ENCODE peak calls at places on chromosomes 12 and 14, in ten cellular contexts. One of them, this sample, is unnamed.

GRCh38 chr12:62379026-62379722 is 87.5 kb upstream of the MON2 start:
- DNase-seq in NCI-H2171 treated with DMSO at 0.1 percent for 48 hours: no peak
- DNase-seq in activated T-helper 1 cell treated with anti-CD3 and anti-CD28 coated beads, Interleukin-2, amount 50 U/mL, for 16 hours: no peak
- DNase-seq in aorta: no peak
- DNase-seq in stimulated activated CD4-positive, alpha-beta T cell treated with anti-CD3 and anti-CD28 coated beads, Interleukin-15, amount 100 ng/mL, for 1 hour: no peak
- DNase-seq in Peyer's patch: no peak
- DNase-seq in Calu3: no peak
- DNase-seq in transverse colon: no peak
- DNase-seq in ureter: no peak
- DNase-seq in GDM1: no peak
- DNase-seq in this sample: no peak

GRCh38 chr14:64176330-64176729 is 117.8 kb downstream of the ESR2 start:
- DNase-seq in aorta: no peak
- DNase-seq in GDM1: no peak
- DNase-seq in NCI-H2171 treated with DMSO at 0.1 percent for 48 hours: no peak
- DNase-seq in Calu3: no peak
- DNase-seq in ureter: no peak
- DNase-seq in activated T-helper 1 cell treated with anti-CD3 and anti-CD28 coated beads, Interleukin-2, amount 50 U/mL, for 16 hours: no peak
- DNase-seq in stimulated activated CD4-positive, alpha-beta T cell treated with anti-CD3 and anti-CD28 coated beads, Interleukin-15, amount 100 ng/mL, for 1 hour: no peak
- DNase-seq in transverse colon: no peak
- DNase-seq in Peyer's patch: no peak
- DNase-seq in this sample: no peak

GRCh38 chr12:54018608-54018984 is 9.6 kb upstream of the HOXC6 start:
- DNase-seq in Peyer's patch: no peak
- DNase-seq in NCI-H2171 treated with DMSO at 0.1 percent for 48 hours: no peak
- DNase-seq in aorta: no peak
- DNase-seq in stimulated activated CD4-positive, alpha-beta T cell treated with anti-CD3 and anti-CD28 coated beads, Interleukin-15, amount 100 ng/mL, for 1 hour: no peak
- DNase-seq in Calu3: no peak
- DNase-seq in activated T-helper 1 cell treated with anti-CD3 and anti-CD28 coated beads, Interleukin-2, amount 50 U/mL, for 16 hours: no peak
- DNase-seq in transverse colon: no peak
- DNase-seq in GDM1: no peak
- DNase-seq in ureter: no peak
- DNase-seq in this sample: no peak

GRCh38 chr12:103841690-103842584 is 903 bp upstream of the NT5DC3 start:
- DNase-seq in activated T-helper 1 cell treated with anti-CD3 and anti-CD28 coated beads, Interleukin-2, amount 50 U/mL, for 16 hours: no peak
- DNase-seq in Peyer's patch: peak
- DNase-seq in Calu3: peak
- DNase-seq in NCI-H2171 treated with DMSO at 0.1 percent for 48 hours: peak
- DNase-seq in transverse colon: no peak
- DNase-seq in GDM1: no peak
- DNase-seq in ureter: peak
- DNase-seq in stimulated activated CD4-positive, alpha-beta T cell treated with anti-CD3 and anti-CD28 coated beads, Interleukin-15, amount 100 ng/mL, for 1 hour: no peak
- DNase-seq in aorta: peak
- DNase-seq in this sample: peak

GRCh38 chr14:104383931-104384775 is 195.4 kb upstream of the C14orf180 start:
- DNase-seq in Calu3: no peak
- DNase-seq in activated T-helper 1 cell treated with anti-CD3 and anti-CD28 coated beads, Interleukin-2, amount 50 U/mL, for 16 hours: no peak
- DNase-seq in Peyer's patch: peak
- DNase-seq in transverse colon: no peak
- DNase-seq in aorta: no peak
- DNase-seq in NCI-H2171 treated with DMSO at 0.1 percent for 48 hours: peak
- DNase-seq in stimulated activated CD4-positive, alpha-beta T cell treated with anti-CD3 and anti-CD28 coated beads, Interleukin-15, amount 100 ng/mL, for 1 hour: no peak
- DNase-seq in ureter: no peak
- DNase-seq in GDM1: no peak
- DNase-seq in this sample: no peak

GRCh38 chr12:32334384-32334783 is 65.0 kb upstream of the FGD4 start:
- DNase-seq in stimulated activated CD4-positive, alpha-beta T cell treated with anti-CD3 and anti-CD28 coated beads, Interleukin-15, amount 100 ng/mL, for 1 hour: no peak
- DNase-seq in GDM1: no peak
- DNase-seq in aorta: no peak
- DNase-seq in transverse colon: no peak
- DNase-seq in NCI-H2171 treated with DMSO at 0.1 percent for 48 hours: no peak
- DNase-seq in ureter: no peak
- DNase-seq in Peyer's patch: no peak
- DNase-seq in Calu3: no peak
- DNase-seq in activated T-helper 1 cell treated with anti-CD3 and anti-CD28 coated beads, Interleukin-2, amount 50 U/mL, for 16 hours: no peak
- DNase-seq in this sample: no peak

GRCh38 chr14:93115069-93115919 is 431 bp downstream of the ITPK1 start:
- DNase-seq in stimulated activated CD4-positive, alpha-beta T cell treated with anti-CD3 and anti-CD28 coated beads, Interleukin-15, amount 100 ng/mL, for 1 hour: peak
- DNase-seq in ureter: peak
- DNase-seq in aorta: peak
- DNase-seq in GDM1: peak
- DNase-seq in Calu3: peak
- DNase-seq in Peyer's patch: peak
- DNase-seq in transverse colon: peak
- DNase-seq in activated T-helper 1 cell treated with anti-CD3 and anti-CD28 coated beads, Interleukin-2, amount 50 U/mL, for 16 hours: peak
- DNase-seq in NCI-H2171 treated with DMSO at 0.1 percent for 48 hours: peak
- DNase-seq in this sample: peak

GRCh38 chr12:60174476-60174875 is 578.6 kb downstream of the SLC16A7 start:
- DNase-seq in ureter: no peak
- DNase-seq in transverse colon: no peak
- DNase-seq in aorta: no peak
- DNase-seq in GDM1: no peak
- DNase-seq in Peyer's patch: no peak
- DNase-seq in activated T-helper 1 cell treated with anti-CD3 and anti-CD28 coated beads, Interleukin-2, amount 50 U/mL, for 16 hours: no peak
- DNase-seq in stimulated activated CD4-positive, alpha-beta T cell treated with anti-CD3 and anti-CD28 coated beads, Interleukin-15, amount 100 ng/mL, for 1 hour: no peak
- DNase-seq in NCI-H2171 treated with DMSO at 0.1 percent for 48 hours: no peak
- DNase-seq in Calu3: no peak
- DNase-seq in this sample: no peak

GRCh38 chr12:117158911-117159310 is 31.4 kb downstream of the FBXO21 start:
- DNase-seq in activated T-helper 1 cell treated with anti-CD3 and anti-CD28 coated beads, Interleukin-2, amount 50 U/mL, for 16 hours: no peak
- DNase-seq in Peyer's patch: no peak
- DNase-seq in transverse colon: no peak
- DNase-seq in aorta: no peak
- DNase-seq in Calu3: no peak
- DNase-seq in ureter: no peak
- DNase-seq in stimulated activated CD4-positive, alpha-beta T cell treated with anti-CD3 and anti-CD28 coated beads, Interleukin-15, amount 100 ng/mL, for 1 hour: no peak
- DNase-seq in NCI-H2171 treated with DMSO at 0.1 percent for 48 hours: no peak
- DNase-seq in GDM1: no peak
- DNase-seq in this sample: no peak

GRCh38 chr12:25307818-25308217 is 57.1 kb upstream of the KRAS start:
- DNase-seq in GDM1: no peak
- DNase-seq in NCI-H2171 treated with DMSO at 0.1 percent for 48 hours: no peak
- DNase-seq in transverse colon: no peak
- DNase-seq in aorta: no peak
- DNase-seq in stimulated activated CD4-positive, alpha-beta T cell treated with anti-CD3 and anti-CD28 coated beads, Interleukin-15, amount 100 ng/mL, for 1 hour: no peak
- DNase-seq in activated T-helper 1 cell treated with anti-CD3 and anti-CD28 coated beads, Interleukin-2, amount 50 U/mL, for 16 hours: no peak
- DNase-seq in ureter: no peak
- DNase-seq in Calu3: no peak
- DNase-seq in Peyer's patch: no peak
- DNase-seq in this sample: no peak

GRCh38 chr14:55540847-55541773 is 38.9 kb upstream of the KTN1 start:
- DNase-seq in transverse colon: no peak
- DNase-seq in stimulated activated CD4-positive, alpha-beta T cell treated with anti-CD3 and anti-CD28 coated beads, Interleukin-15, amount 100 ng/mL, for 1 hour: no peak
- DNase-seq in NCI-H2171 treated with DMSO at 0.1 percent for 48 hours: no peak
- DNase-seq in aorta: no peak
- DNase-seq in GDM1: no peak
- DNase-seq in activated T-helper 1 cell treated with anti-CD3 and anti-CD28 coated beads, Interleukin-2, amount 50 U/mL, for 16 hours: no peak
- DNase-seq in Peyer's patch: no peak
- DNase-seq in ureter: no peak
- DNase-seq in Calu3: no peak
- DNase-seq in this sample: no peak

GRCh38 chr12:102539651-102540553 is 59.5 kb upstream of the IGF1 start:
- DNase-seq in Peyer's patch: no peak
- DNase-seq in transverse colon: no peak
- DNase-seq in Calu3: peak
- DNase-seq in activated T-helper 1 cell treated with anti-CD3 and anti-CD28 coated beads, Interleukin-2, amount 50 U/mL, for 16 hours: no peak
- DNase-seq in ureter: no peak
- DNase-seq in stimulated activated CD4-positive, alpha-beta T cell treated with anti-CD3 and anti-CD28 coated beads, Interleukin-15, amount 100 ng/mL, for 1 hour: no peak
- DNase-seq in NCI-H2171 treated with DMSO at 0.1 percent for 48 hours: no peak
- DNase-seq in GDM1: no peak
- DNase-seq in aorta: no peak
- DNase-seq in this sample: no peak

GRCh38 chr14:97762386-97762785 is 965.2 kb downstream of the VRK1 start:
- DNase-seq in GDM1: no peak
- DNase-seq in stimulated activated CD4-positive, alpha-beta T cell treated with anti-CD3 and anti-CD28 coated beads, Interleukin-15, amount 100 ng/mL, for 1 hour: no peak
- DNase-seq in transverse colon: no peak
- DNase-seq in Calu3: no peak
- DNase-seq in aorta: no peak
- DNase-seq in activated T-helper 1 cell treated with anti-CD3 and anti-CD28 coated beads, Interleukin-2, amount 50 U/mL, for 16 hours: no peak
- DNase-seq in Peyer's patch: no peak
- DNase-seq in NCI-H2171 treated with DMSO at 0.1 percent for 48 hours: no peak
- DNase-seq in ureter: no peak
- DNase-seq in this sample: no peak

GRCh38 chr14:77562681-77563080 is 53.8 kb downstream of the SPTLC2 start:
- DNase-seq in transverse colon: no peak
- DNase-seq in GDM1: no peak
- DNase-seq in NCI-H2171 treated with DMSO at 0.1 percent for 48 hours: no peak
- DNase-seq in Peyer's patch: no peak
- DNase-seq in stimulated activated CD4-positive, alpha-beta T cell treated with anti-CD3 and anti-CD28 coated beads, Interleukin-15, amount 100 ng/mL, for 1 hour: no peak
- DNase-seq in Calu3: no peak
- DNase-seq in activated T-helper 1 cell treated with anti-CD3 and anti-CD28 coated beads, Interleukin-2, amount 50 U/mL, for 16 hours: no peak
- DNase-seq in aorta: no peak
- DNase-seq in ureter: no peak
- DNase-seq in this sample: no peak

GRCh38 chr12:75813066-75813465 is 218.5 kb downstream of the PHLDA1 start:
- DNase-seq in transverse colon: no peak
- DNase-seq in GDM1: no peak
- DNase-seq in ureter: no peak
- DNase-seq in activated T-helper 1 cell treated with anti-CD3 and anti-CD28 coated beads, Interleukin-2, amount 50 U/mL, for 16 hours: no peak
- DNase-seq in Calu3: no peak
- DNase-seq in stimulated activated CD4-positive, alpha-beta T cell treated with anti-CD3 and anti-CD28 coated beads, Interleukin-15, amount 100 ng/mL, for 1 hour: no peak
- DNase-seq in NCI-H2171 treated with DMSO at 0.1 percent for 48 hours: peak
- DNase-seq in aorta: no peak
- DNase-seq in Peyer's patch: no peak
- DNase-seq in this sample: no peak

GRCh38 chr14:53380508-53381225 is 227.5 kb upstream of the DDHD1 start:
- DNase-seq in ureter: no peak
- DNase-seq in activated T-helper 1 cell treated with anti-CD3 and anti-CD28 coated beads, Interleukin-2, amount 50 U/mL, for 16 hours: no peak
- DNase-seq in NCI-H2171 treated with DMSO at 0.1 percent for 48 hours: no peak
- DNase-seq in GDM1: no peak
- DNase-seq in stimulated activated CD4-positive, alpha-beta T cell treated with anti-CD3 and anti-CD28 coated beads, Interleukin-15, amount 100 ng/mL, for 1 hour: no peak
- DNase-seq in transverse colon: no peak
- DNase-seq in aorta: no peak
- DNase-seq in Calu3: no peak
- DNase-seq in Peyer's patch: no peak
- DNase-seq in this sample: no peak

GRCh38 chr12:99804715-99805114 is 157.2 kb downstream of the GARIN6 start:
- DNase-seq in aorta: no peak
- DNase-seq in NCI-H2171 treated with DMSO at 0.1 percent for 48 hours: no peak
- DNase-seq in Calu3: no peak
- DNase-seq in activated T-helper 1 cell treated with anti-CD3 and anti-CD28 coated beads, Interleukin-2, amount 50 U/mL, for 16 hours: no peak
- DNase-seq in transverse colon: no peak
- DNase-seq in stimulated activated CD4-positive, alpha-beta T cell treated with anti-CD3 and anti-CD28 coated beads, Interleukin-15, amount 100 ng/mL, for 1 hour: no peak
- DNase-seq in GDM1: no peak
- DNase-seq in ureter: no peak
- DNase-seq in Peyer's patch: no peak
- DNase-seq in this sample: no peak

GRCh38 chr14:37592288-37593274 is 2.5 kb downstream of the FOXA1 start:
- DNase-seq in Calu3: peak
- DNase-seq in Peyer's patch: peak
- DNase-seq in aorta: no peak
- DNase-seq in GDM1: no peak
- DNase-seq in activated T-helper 1 cell treated with anti-CD3 and anti-CD28 coated beads, Interleukin-2, amount 50 U/mL, for 16 hours: no peak
- DNase-seq in stimulated activated CD4-positive, alpha-beta T cell treated with anti-CD3 and anti-CD28 coated beads, Interleukin-15, amount 100 ng/mL, for 1 hour: no peak
- DNase-seq in transverse colon: peak
- DNase-seq in ureter: no peak
- DNase-seq in NCI-H2171 treated with DMSO at 0.1 percent for 48 hours: no peak
- DNase-seq in this sample: no peak

GRCh38 chr14:92531151-92531873 is 17.7 kb downstream of the RIN3 start:
- DNase-seq in activated T-helper 1 cell treated with anti-CD3 and anti-CD28 coated beads, Interleukin-2, amount 50 U/mL, for 16 hours: no peak
- DNase-seq in NCI-H2171 treated with DMSO at 0.1 percent for 48 hours: no peak
- DNase-seq in aorta: no peak
- DNase-seq in GDM1: no peak
- DNase-seq in transverse colon: no peak
- DNase-seq in stimulated activated CD4-positive, alpha-beta T cell treated with anti-CD3 and anti-CD28 coated beads, Interleukin-15, amount 100 ng/mL, for 1 hour: no peak
- DNase-seq in Calu3: no peak
- DNase-seq in ureter: peak
- DNase-seq in Peyer's patch: peak
- DNase-seq in this sample: no peak

GRCh38 chr14:91138511-91139359 is 24.9 kb downstream of the DGLUCY start:
- DNase-seq in Peyer's patch: no peak
- DNase-seq in aorta: no peak
- DNase-seq in activated T-helper 1 cell treated with anti-CD3 and anti-CD28 coated beads, Interleukin-2, amount 50 U/mL, for 16 hours: no peak
- DNase-seq in GDM1: no peak
- DNase-seq in transverse colon: peak
- DNase-seq in ureter: no peak
- DNase-seq in Calu3: peak
- DNase-seq in stimulated activated CD4-positive, alpha-beta T cell treated with anti-CD3 and anti-CD28 coated beads, Interleukin-15, amount 100 ng/mL, for 1 hour: no peak
- DNase-seq in NCI-H2171 treated with DMSO at 0.1 percent for 48 hours: peak
- DNase-seq in this sample: no peak

GRCh38 chr12:124608451-124608870 is 41.0 kb upstream of the NCOR2 start:
- DNase-seq in Peyer's patch: no peak
- DNase-seq in aorta: no peak
- DNase-seq in activated T-helper 1 cell treated with anti-CD3 and anti-CD28 coated beads, Interleukin-2, amount 50 U/mL, for 16 hours: no peak
- DNase-seq in stimulated activated CD4-positive, alpha-beta T cell treated with anti-CD3 and anti-CD28 coated beads, Interleukin-15, amount 100 ng/mL, for 1 hour: no peak
- DNase-seq in GDM1: no peak
- DNase-seq in NCI-H2171 treated with DMSO at 0.1 percent for 48 hours: peak
- DNase-seq in ureter: no peak
- DNase-seq in transverse colon: peak
- DNase-seq in Calu3: no peak
- DNase-seq in this sample: no peak

GRCh38 chr12:70157099-70157498 is 86.1 kb upstream of the CNOT2 start:
- DNase-seq in aorta: no peak
- DNase-seq in GDM1: no peak
- DNase-seq in Calu3: no peak
- DNase-seq in stimulated activated CD4-positive, alpha-beta T cell treated with anti-CD3 and anti-CD28 coated beads, Interleukin-15, amount 100 ng/mL, for 1 hour: no peak
- DNase-seq in Peyer's patch: no peak
- DNase-seq in transverse colon: no peak
- DNase-seq in NCI-H2171 treated with DMSO at 0.1 percent for 48 hours: no peak
- DNase-seq in activated T-helper 1 cell treated with anti-CD3 and anti-CD28 coated beads, Interleukin-2, amount 50 U/mL, for 16 hours: no peak
- DNase-seq in ureter: no peak
- DNase-seq in this sample: no peak

GRCh38 chr14:61438860-61439765 is 117.7 kb downstream of the PRKCH start:
- DNase-seq in Calu3: peak
- DNase-seq in activated T-helper 1 cell treated with anti-CD3 and anti-CD28 coated beads, Interleukin-2, amount 50 U/mL, for 16 hours: no peak
- DNase-seq in aorta: no peak
- DNase-seq in NCI-H2171 treated with DMSO at 0.1 percent for 48 hours: no peak
- DNase-seq in ureter: peak
- DNase-seq in Peyer's patch: peak
- DNase-seq in transverse colon: peak
- DNase-seq in stimulated activated CD4-positive, alpha-beta T cell treated with anti-CD3 and anti-CD28 coated beads, Interleukin-15, amount 100 ng/mL, for 1 hour: no peak
- DNase-seq in GDM1: peak
- DNase-seq in this sample: no peak

This sample was measured in cerebellar cortex.